ENCODE peak calls at places on chromosomes 7 and 10, in six cellular contexts. N is transverse colon; G is CD8-positive, alpha-beta memory T cell; B is fibroblast of lung; P is AG04450; M is aorta. I is an unnamed sample.

GRCh38 chr7:98130959-98131358 is 24.3 kb downstream of the LMTK2 start:
- DNase-seq in N (no peak), P (no peak), M (no peak), B (no peak), G (no peak), I (no peak)

GRCh38 chr7:96740130-96740529 is 30.5 kb upstream of the SEM1 start:
- DNase-seq in G (no peak), B (no peak), M (no peak), N (no peak), P (no peak), I (no peak)

GRCh38 chr7:20306499-20306946 is 24.2 kb upstream of the ITGB8 start:
- DNase-seq in M (no peak), B (peak; percentile 92), N (no peak), P (no peak), G (no peak), I (no peak)

GRCh38 chr10:31929260-31929985 is 792 bp upstream of the ARHGAP12 start:
- DNase-seq in B (peak; percentile 41), G (peak; percentile 25), P (no peak), M (peak; percentile 82), N (peak; percentile 77), I (peak; percentile 76)

GRCh38 chr7:44375236-44375699 is 49.9 kb upstream of the CAMK2B start:
- DNase-seq in G (no peak), B (no peak), M (peak; percentile 77), N (no peak), P (no peak), I (no peak)

GRCh38 chr7:76189276-76189675 is 12.4 kb upstream of the SRRM3 start:
- DNase-seq in B (no peak), P (no peak), N (no peak), M (no peak), G (no peak), I (no peak)

GRCh38 chr10:75076387-75076786 is 35.1 kb upstream of the SAMD8 start:
- DNase-seq in P (no peak), M (no peak), N (no peak), B (no peak), G (no peak), I (no peak)

GRCh38 chr7:12995912-12996469 is 308.6 kb downstream of the ARL4A start:
- DNase-seq in B (no peak), M (no peak), P (no peak), G (no peak), N (no peak), I (no peak)

GRCh38 chr7:140519007-140519399 is 39.7 kb upstream of the MKRN1 start:
- DNase-seq in N (no peak), M (no peak), B (no peak), G (no peak), P (no peak), I (peak; percentile 58)

GRCh38 chr10:58667658-58668310 is 155.1 kb downstream of the BICC1 start:
- DNase-seq in M (no peak), G (no peak), N (no peak), B (no peak), P (no peak), I (no peak)

GRCh38 chr7:148958061-148958460 is 70.2 kb downstream of the PDIA4 start:
- DNase-seq in M (no peak), P (no peak), G (no peak), N (no peak), B (no peak), I (no peak)

GRCh38 chr7:6028563-6028962 is 2.6 kb upstream of the ANKRD61 start:
- DNase-seq in P (no peak), B (no peak), N (no peak), G (no peak), M (no peak), I (no peak)

GRCh38 chr7:123023126-123023525 is 27.6 kb upstream of the TAS2R16 start:
- DNase-seq in G (no peak), M (no peak), N (no peak), B (peak; percentile 27), P (no peak), I (no peak)

GRCh38 chr7:112383671-112384417 is 66.4 kb upstream of the IFRD1 start:
- DNase-seq in G (no peak), P (no peak), M (no peak), N (no peak), B (peak; percentile 10), I (no peak)

GRCh38 chr10:363152-363551 is 227.9 kb downstream of the ZMYND11 start:
- DNase-seq in G (no peak), N (no peak), P (no peak), B (no peak), M (no peak), I (no peak)

GRCh38 chr10:75395171-75395954 is 6.2 kb downstream of the ZNF503 start:
- DNase-seq in M (peak; percentile 88), P (no peak), B (peak; percentile 42), G (no peak), N (peak; percentile 58), I (peak; percentile 87)

GRCh38 chr7:140923358-140924006 is 1.2 kb downstream of the BRAF start:
- DNase-seq in M (no peak), P (no peak), B (peak; percentile 16), N (no peak), G (no peak), I (no peak)

GRCh38 chr10:21427804-21428481 is 97.5 kb downstream of the SKIDA1 start:
- DNase-seq in G (no peak), M (no peak), B (peak; percentile 38), P (no peak), N (no peak), I (no peak)

GRCh38 chr10:7488418-7488829 is 77.6 kb upstream of the SFMBT2 start:
- DNase-seq in P (no peak), B (peak; percentile 23), G (no peak), M (no peak), N (peak; percentile 39), I (no peak)

GRCh38 chr7:51786284-51786683 is 469.7 kb upstream of the COBL start:
- DNase-seq in G (no peak), N (no peak), B (no peak), M (no peak), P (no peak), I (no peak)

GRCh38 chr10:113228570-113228969 is 278.5 kb downstream of the TCF7L2 start:
- DNase-seq in M (no peak), G (no peak), N (no peak), P (no peak), B (peak; percentile 87), I (no peak)

GRCh38 chr10:71807557-71808510 is 34.5 kb upstream of the VSIR start:
- DNase-seq in M (peak; percentile 63), N (no peak), G (no peak), P (no peak), B (no peak), I (no peak)

GRCh38 chr10:29955308-29955935 is 104.0 kb downstream of the JCAD start:
- DNase-seq in G (no peak), N (no peak), M (no peak), B (peak; percentile 72), P (no peak), I (no peak)

GRCh38 chr7:73669316-73669715 is 1.7 kb downstream of the VPS37D start:
- DNase-seq in G (no peak), P (no peak), N (no peak), B (no peak), M (no peak), I (peak; percentile 37)

GRCh38 chr10:100723769-100724530 is 21.4 kb upstream of the PAX2 start:
- DNase-seq in N (no peak), B (no peak), P (no peak), G (no peak), M (peak; percentile 55), I (no peak)

GRCh38 chr7:47481656-47482012 is 100.3 kb downstream of the TNS3 start:
- DNase-seq in N (no peak), M (no peak), G (no peak), P (no peak), B (no peak), I (no peak)

GRCh38 chr10:60206735-60207134 is 182.9 kb downstream of the ANK3 start:
- DNase-seq in M (no peak), N (peak; percentile 72), B (peak; percentile 51), G (no peak), P (no peak), I (no peak)

DNA sequence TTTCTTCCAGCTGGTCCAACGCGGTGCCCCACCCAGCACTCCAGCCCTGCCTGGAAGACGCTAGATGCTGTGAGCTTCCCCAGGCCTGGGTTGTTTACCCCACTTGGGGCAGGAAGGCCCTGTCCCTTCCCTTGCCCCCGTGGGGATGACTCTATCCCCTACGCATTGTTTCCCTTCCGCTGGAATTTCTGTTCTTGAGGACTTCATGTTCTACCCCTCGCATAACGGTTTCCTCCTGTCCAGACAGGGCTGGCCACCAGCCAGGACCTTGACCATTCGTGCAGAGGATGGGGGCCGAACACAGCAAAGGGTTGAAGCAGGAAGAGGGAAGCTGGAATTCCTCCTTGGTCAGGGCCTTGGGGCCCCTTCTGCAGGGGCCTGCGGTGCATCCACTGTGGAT is 14.7 kb upstream of the SERPINE1 start:
- DNase-seq in G (no peak), P (no peak), N (no peak), B (peak; percentile 74), M (peak; percentile 90), I (peak; percentile 82)
- H3K27ac ChIP-seq in G (no peak overlapping the region), P (peak overlapping the region; percentile 21), N (peak overlapping the region; percentile 8), B (peak overlapping the region; percentile 19), M (no peak overlapping the region), I (peak overlapping the region; percentile 83)

GRCh38 chr10:63910806-63911205 is 389.6 kb downstream of the REEP3 start:
- DNase-seq in G (no peak), B (no peak), M (no peak), N (no peak), P (no peak), I (no peak)
- H3K4me3 ChIP-seq in G (no peak overlapping the region), B (no peak overlapping the region), M (no peak overlapping the region), N (no peak overlapping the region), P (no peak overlapping the region), I (no peak overlapping the region)

DNA sequence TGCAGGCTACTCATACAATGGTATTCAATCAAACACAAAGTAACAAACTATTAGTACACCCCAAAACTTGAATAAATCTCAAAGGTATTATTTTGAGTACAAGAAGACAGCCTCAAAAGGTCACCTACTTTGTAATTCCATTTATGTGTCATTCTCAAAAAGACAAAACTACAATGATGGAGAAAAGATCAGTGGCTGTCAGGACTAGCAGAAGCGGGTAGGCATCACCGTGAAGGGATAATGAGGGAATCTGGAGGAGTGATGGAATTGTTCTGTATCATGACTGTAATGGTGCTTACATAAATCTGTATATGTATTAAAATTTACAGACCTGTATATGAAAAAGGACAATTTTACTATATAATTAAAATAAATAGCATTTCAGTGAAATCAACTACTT is 37.0 kb downstream of the COG5 start:
- DNase-seq in G (no peak), P (no peak), M (no peak), N (no peak), B (no peak), I (no peak)
- H3K27ac ChIP-seq in G (no peak overlapping the region), P (no peak overlapping the region), M (no peak overlapping the region), N (no peak overlapping the region), B (no peak overlapping the region), I (no peak overlapping the region)

GRCh38 chr7:11706666-11707605 is 125.1 kb downstream of the THSD7A start:
- DNase-seq in N (peak; percentile 8), P (no peak), B (peak; percentile 39), G (no peak), M (no peak), I (no peak)

GRCh38 chr7:11709240-11709639 is 122.8 kb downstream of the THSD7A start:
- DNase-seq in P (no peak), M (no peak), B (peak; percentile 25), N (no peak), G (no peak), I (no peak)

GRCh38 chr7:11710392-11710791 is 121.6 kb downstream of the THSD7A start:
- DNase-seq in G (no peak), P (no peak), M (no peak), B (no peak), N (no peak), I (no peak)

GRCh38 chr7:11703829-11704228 is 128.2 kb downstream of the THSD7A start:
- DNase-seq in M (no peak), G (no peak), P (no peak), B (no peak), N (no peak), I (no peak)

GRCh38 chr7:11707606-11708193 is 124.3 kb downstream of the THSD7A start:
- DNase-seq in M (no peak), G (no peak), N (no peak), B (peak; percentile 58), P (no peak), I (no peak)
- H3K4me3 ChIP-seq in M (no peak overlapping the region), G (no peak overlapping the region), N (no peak overlapping the region), B (no peak overlapping the region), P (no peak overlapping the region), I (no peak overlapping the region)

I was measured in right cardiac atrium.